ENCODE peak calls at places on chromosomes 6 and 20, in four cellular contexts. W is activated gamma-delta T cell treated with anti-CD3 and anti-CD28 coated beads, Interleukin-2, amount 50 U/mL, for 16 hours; D is cardiac fibroblast; U is NCI-H1092. B is an unnamed sample.

GRCh38 chr6:163309491-163310026 is 105.0 kb upstream of the QKI start:
- DNase-seq in U (no peak), W (no peak), D (peak), B (no peak)

GRCh38 chr6:85364354-85364753 is 85.5 kb upstream of the NT5E start:
- DNase-seq in D (peak), W (no peak), U (no peak), B (no peak)

GRCh38 chr6:170096191-170096802 is 194.6 kb downstream of the DLL1 start:
- DNase-seq in D (no peak), U (no peak), W (no peak), B (peak)

GRCh38 chr6:75590370-75590769 is 11.3 kb upstream of the SENP6 start:
- DNase-seq in D (no peak), U (no peak), W (no peak), B (no peak)

GRCh38 chr6:80489911-80490635 is 383.6 kb downstream of the BCKDHB start:
- DNase-seq in U (no peak), W (no peak), D (no peak), B (no peak)

GRCh38 chr6:50410577-50410976 is 302.7 kb upstream of the TFAP2D start:
- DNase-seq in W (no peak), D (no peak), U (no peak), B (no peak)

GRCh38 chr20:51661609-51662178 is 106.5 kb downstream of the ATP9A start:
- DNase-seq in W (peak), U (no peak), D (peak), B (no peak)

GRCh38 chr6:41637179-41638001 is 878 bp upstream of the MDFI start:
- DNase-seq in U (no peak), D (no peak), W (no peak), B (no peak)

GRCh38 chr6:41675992-41676391 is 37.7 kb downstream of the MDFI start:
- DNase-seq in U (no peak), W (no peak), D (no peak), B (no peak)

GRCh38 chr20:48779435-48779834 is 48.4 kb downstream of the PREX1 start:
- DNase-seq in U (no peak), W (no peak), D (no peak), B (no peak)

GRCh38 chr20:62522748-62523396 is 47.1 kb upstream of the GATA5 start:
- DNase-seq in U (no peak), W (no peak), D (no peak), B (no peak)

GRCh38 chr20:20814685-20815084 is 102.2 kb upstream of the RALGAPA2 start:
- DNase-seq in D (no peak), U (no peak), W (no peak), B (no peak)

GRCh38 chr20:9467995-9468394 is 46.4 kb upstream of the LAMP5 start:
- DNase-seq in D (no peak), U (no peak), W (no peak), B (no peak)

GRCh38 chr6:70709826-70710225 is 42.1 kb downstream of the SMAP1 start:
- DNase-seq in W (no peak), D (peak), U (no peak), B (no peak)

GRCh38 chr6:36838896-36839818 is at the start of gene CPNE5:
- DNase-seq in U (no peak), W (no peak), D (no peak), B (no peak)

GRCh38 chr6:30779850-30780641 is 35.7 kb upstream of the IER3 start:
- DNase-seq in U (no peak), D (no peak), W (no peak), B (no peak)